ENCODE peak calls at places on chromosome 17, in four cellular contexts. A, B, E and I are unnamed samples. For H3K36me3, the result is how much of the 10 kb centered on the place peaks cover.

GRCh38 chr17:82703036-82703745 is 4.7 kb upstream of the RAB40B start:
- DNase-seq in B (no peak), E (no peak), A (no peak), I (no peak)

GRCh38 chr17:78397681-78398101 is 19.2 kb downstream of the PGS1 start:
- DNase-seq in A (no peak), B (peak), E (no peak), I (no peak)

GRCh38 chr17:8701754-8702153 is 42.9 kb downstream of the CCDC42 start:
- DNase-seq in E (no peak), B (no peak), A (no peak), I (no peak)

GRCh38 chr17:38982858-38983746 is 15.9 kb upstream of the FBXO47 start:
- DNase-seq in E (no peak), A (peak), B (peak), I (no peak)

GRCh38 chr17:19672009-19672837 is 23.7 kb downstream of the ALDH3A2 start:
- DNase-seq in A (peak), B (no peak), E (no peak), I (peak)

GRCh38 chr17:35244345-35245195 is 1.7 kb downstream of the SLFN5 start:
- DNase-seq in B (peak), A (peak), E (no peak), I (peak)

GRCh38 chr17:43360376-43360738 is 38.4 kb upstream of the ARL4D start:
- DNase-seq in B (no peak), A (peak), E (no peak), I (no peak)

GRCh38 chr17:64679710-64680216 is 17.7 kb upstream of the SMURF2 start:
- DNase-seq in E (no peak), B (no peak), A (peak), I (no peak)

GRCh38 chr17:39239640-39240314 is 14.0 kb upstream of the STAC2 start:
- DNase-seq in E (peak), A (no peak), B (peak), I (no peak)

GRCh38 chr17:35807371-35808144 is 1.7 kb upstream of the TAF15 start:
- DNase-seq in B (no peak), E (no peak), A (peak), I (no peak)

GRCh38 chr17:15341385-15341849 is at the start of gene TEKT3:
- DNase-seq in B (peak), E (peak), A (peak), I (peak)

GRCh38 chr17:2030779-2031163 is 818 bp downstream of the DPH1 start:
- DNase-seq in A (no peak), B (no peak), E (no peak), I (peak)

GRCh38 chr17:74935585-74936469 is at the start of gene OTOP3:
- DNase-seq in E (no peak), B (no peak), A (no peak), I (no peak)

GRCh38 chr17:55577687-55578086 is 66.4 kb upstream of the SMIM36 start:
- DNase-seq in E (no peak), A (no peak), B (no peak), I (no peak)

GRCh38 chr17:27793168-27793905 is 7.0 kb downstream of the NOS2 start:
- DNase-seq in A (no peak), E (peak), B (peak), I (no peak)

GRCh38 chr17:74466111-74466784 is at the start of gene CD300A:
- DNase-seq in A (no peak), B (no peak), E (no peak), I (peak)

GRCh38 chr17:78538033-78538776 is 39.0 kb downstream of the DNAH17 start:
- DNase-seq in E (peak), B (no peak), A (no peak), I (no peak)

GRCh38 chr17:7852262-7852670 is 2.6 kb upstream of the TMEM88 start:
- DNase-seq in A (no peak), B (no peak), E (peak), I (no peak)

GRCh38 chr17:8744086-8744781 is 402 bp downstream of the CCDC42 start:
- DNase-seq in E (no peak), B (no peak), A (no peak), I (no peak)

GRCh38 chr17:7855643-7856080 is 796 bp downstream of the TMEM88 start:
- DNase-seq in B (no peak), E (no peak), A (no peak), I (no peak)

GRCh38 chr17:64216385-64217248 is 46.4 kb downstream of the TEX2 start:
- DNase-seq in A (peak), E (peak), B (no peak), I (peak)

GRCh38 chr17:6526362-6527152 is 29.8 kb downstream of the PITPNM3 start:
- DNase-seq in E (peak), B (peak), A (peak), I (no peak)

GRCh38 chr17:71522383-71522782 is 598.4 kb upstream of the SOX9 start:
- DNase-seq in B (no peak), E (no peak), A (no peak), I (no peak)

DNA sequence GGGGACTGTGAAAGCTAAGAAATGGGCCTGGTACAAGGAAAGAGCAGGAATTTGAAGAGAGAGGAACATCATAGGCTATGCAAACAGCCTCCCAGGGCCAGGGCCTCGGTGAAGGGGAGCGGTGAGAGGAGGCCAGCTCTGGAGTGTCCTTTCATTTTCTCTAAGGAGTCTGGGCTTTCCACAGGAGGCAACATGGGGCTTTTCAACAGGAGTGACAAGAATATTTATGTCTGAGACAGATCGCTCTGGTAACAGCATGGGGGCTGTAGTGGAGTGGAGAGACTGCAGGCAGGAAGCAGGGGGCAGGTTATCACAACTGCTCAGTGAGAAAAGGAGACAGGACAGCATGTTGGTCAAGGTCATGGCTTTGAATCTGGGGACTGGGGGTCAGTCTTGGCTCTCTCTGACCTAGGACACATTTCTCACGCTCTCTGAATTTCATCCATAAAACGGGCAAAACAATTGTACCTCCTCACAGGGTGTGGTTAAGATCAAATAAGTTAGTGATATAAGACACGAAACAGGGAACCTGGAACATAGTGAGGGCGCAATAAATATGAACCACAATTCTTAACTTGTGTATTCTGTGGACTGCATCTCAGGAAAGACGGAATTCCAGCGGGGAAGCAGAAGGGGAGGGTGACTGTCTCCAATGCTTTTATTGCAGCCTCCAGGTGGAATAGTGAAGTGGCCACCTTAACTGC is 49.9 kb downstream of the TOM1L2 start:
- DNase-seq in B (peak), E (no peak), A (no peak), I (no peak)
- H3K27ac ChIP-seq in B (peak), E (peak), A (peak), I (no peak)

GRCh38 chr17:48262982-48263586 is 155.5 kb downstream of the SNX11 start:
- DNase-seq in A (peak), B (peak), E (no peak), I (no peak)
- TF ChIP-seq CTCF in A (no peak), B (peak), E (no peak), I (peak)

DNA sequence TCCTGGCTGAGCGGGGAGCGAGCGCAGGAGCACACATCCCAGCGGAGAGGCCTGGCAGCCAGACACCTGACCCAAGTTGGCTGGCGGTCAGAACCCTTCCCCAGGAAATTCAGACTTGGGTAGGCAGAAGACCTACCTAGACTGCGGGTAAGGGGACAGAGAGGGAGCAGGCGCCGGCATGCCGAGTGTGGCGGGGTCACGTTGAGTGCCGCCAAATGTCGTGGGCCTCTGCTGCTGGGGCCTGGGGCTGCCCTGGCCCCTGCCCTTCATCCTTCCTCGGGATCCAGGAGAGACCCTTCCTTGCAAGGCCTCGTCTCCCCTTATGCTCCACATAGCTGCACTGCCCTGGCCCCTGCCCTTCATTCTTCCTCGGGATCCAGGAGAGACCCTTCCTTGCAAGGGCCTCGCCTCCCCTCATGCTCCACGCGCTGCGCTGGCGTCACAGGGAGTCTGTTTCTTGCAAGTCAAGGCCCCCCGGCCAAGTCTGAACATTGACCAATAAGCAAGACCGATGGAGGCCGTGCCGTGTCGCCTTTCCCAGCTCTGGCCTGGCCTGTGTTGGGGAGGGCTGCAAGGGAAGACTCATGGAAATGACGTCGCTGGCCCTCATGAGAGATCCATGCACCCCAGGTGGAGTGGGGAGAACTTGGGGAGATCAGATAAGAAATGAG is 47.8 kb downstream of the MGAT5B start:
- DNase-seq in E (no peak), B (no peak), A (no peak), I (peak)
- H3K36me3 ChIP-seq in E (under half), B (under half), A (under half), I (under half)

DNA sequence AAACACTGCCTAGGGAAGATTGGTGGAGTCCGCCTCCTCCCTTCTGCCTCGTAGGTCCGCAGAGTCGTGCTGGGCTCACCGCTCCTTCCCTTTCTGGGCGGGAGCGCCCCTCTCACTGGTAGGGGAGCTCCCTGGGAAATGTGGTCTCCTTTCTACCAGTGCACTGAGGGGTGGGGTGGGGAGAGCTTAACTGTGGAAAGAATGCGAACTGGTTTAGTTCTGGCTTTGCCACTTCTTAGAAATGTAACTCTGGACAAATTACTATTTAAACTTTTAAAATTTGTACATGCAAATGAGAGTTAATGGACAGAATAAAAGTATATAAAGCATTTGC is 105.7 kb downstream of the RPTOR start:
- DNase-seq in A (no peak), B (no peak), E (no peak), I (no peak)
- H3K27ac ChIP-seq in A (peak), B (no peak), E (no peak), I (no peak)

GRCh38 chr17:31488982-31489294 is 97.5 kb downstream of the RAB11FIP4 start:
- DNase-seq in E (peak), B (no peak), A (no peak), I (no peak)

GRCh38 chr17:31487063-31487647 is 95.7 kb downstream of the RAB11FIP4 start:
- DNase-seq in B (no peak), E (no peak), A (no peak), I (no peak)

GRCh38 chr17:31488264-31488981 is 96.9 kb downstream of the RAB11FIP4 start:
- DNase-seq in E (peak), B (no peak), A (no peak), I (peak)

GRCh38 chr17:31486351-31487062 is 95.0 kb downstream of the RAB11FIP4 start:
- DNase-seq in B (no peak), A (no peak), E (peak), I (peak)

GRCh38 chr17:31487648-31488263 is 96.3 kb downstream of the RAB11FIP4 start:
- DNase-seq in A (no peak), E (peak), B (peak), I (peak)
- TF ChIP-seq CTCF in A (no peak), E (no peak), B (no peak), I (no peak)

GRCh38 chr17:17164676-17165075 is 41.5 kb downstream of the PLD6 start:
- DNase-seq in E (no peak), B (no peak), A (no peak), I (peak)
- H3K36me3 ChIP-seq in E (under half), B (under half), A (under half), I (half or more)

DNA sequence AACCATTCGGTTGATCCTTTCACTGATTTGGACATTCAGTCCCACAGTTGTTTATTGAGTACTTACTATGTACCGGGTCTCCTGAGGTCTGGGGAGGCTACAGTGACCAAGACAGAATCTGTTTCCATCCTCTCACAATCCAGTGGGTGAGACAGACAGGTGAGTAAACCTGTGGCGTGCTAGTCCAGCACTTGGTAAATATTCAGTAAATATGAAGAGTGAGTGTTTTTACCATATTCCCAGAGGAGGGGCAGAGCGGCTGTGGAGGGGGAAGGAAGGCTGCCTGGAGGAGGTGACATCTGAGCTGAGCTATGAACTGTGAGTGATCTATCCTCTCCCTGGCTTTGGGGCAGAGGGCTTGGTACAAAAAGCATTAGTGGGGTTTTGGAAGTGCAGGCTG is 31.4 kb downstream of the CCR7 start:
- DNase-seq in E (no peak), B (no peak), A (no peak), I (no peak)
- H3K27ac ChIP-seq in E (no peak), B (peak), A (peak), I (no peak)

GRCh38 chr17:66165537-66166123 is 26.3 kb downstream of the CEP112 start:
- DNase-seq in A (peak), E (no peak), B (peak), I (no peak)
- TF ChIP-seq CTCF in A (peak), E (peak), B (peak), I (peak)